ENCODE peak calls at places on chromosomes 5 and 9, in eight cellular contexts. T is activated CD8-positive, alpha-beta memory T cell treated with anti-CD3 and anti-CD28 coated beads for 24 hours; W is NCI-H1436; D is effector memory CD4-positive, alpha-beta T cell; C is CD8-positive, alpha-beta memory T cell; X is Kasumi-1; J is activated T-helper 1 cell treated with Interleukin-2 at 50 U/mL for 16 hours; R is hippocampal formation. P is an unnamed sample.

GRCh38 chr5:157671592-157672330 is 428 bp downstream of the C5orf52 start:
- DNase-seq in T (no peak), W (no peak), D (no peak), C (no peak), X (no peak), J (no peak), R (no peak), P (no peak)

GRCh38 chr5:172801184-172801671 is 30.2 kb upstream of the DUSP1 start:
- DNase-seq in T (no peak), W (no peak), D (no peak), C (no peak), X (no peak), J (no peak), R (no peak), P (no peak)

GRCh38 chr9:34046784-34047379 is 1.8 kb downstream of the UBAP2 start:
- DNase-seq in T (no peak), W (no peak), D (no peak), C (no peak), X (peak; percentile 89), J (no peak), R (no peak), P (peak; percentile 78)

GRCh38 chr5:74538206-74538661 is 102.3 kb downstream of the ENC1 start:
- DNase-seq in T (no peak), W (no peak), D (no peak), C (no peak), X (peak; percentile 62), J (no peak), R (no peak), P (no peak)

GRCh38 chr5:119913425-119913824 is 284.1 kb downstream of the FAM170A start:
- DNase-seq in T (no peak), W (no peak), D (no peak), C (no peak), X (no peak), J (no peak), R (no peak), P (no peak)

GRCh38 chr5:53557386-53557785 is 3.1 kb upstream of the NDUFS4 start:
- DNase-seq in T (no peak), W (no peak), D (no peak), C (no peak), X (no peak), J (no peak), R (no peak), P (no peak)

GRCh38 chr5:127930311-127930710 is 153.3 kb upstream of the SLC12A2 start:
- DNase-seq in T (no peak), W (no peak), D (no peak), C (no peak), X (no peak), J (no peak), R (no peak), P (no peak)

GRCh38 chr5:179617930-179618329 is 5.5 kb downstream of the HNRNPH1 start:
- DNase-seq in T (no peak), W (no peak), D (no peak), C (no peak), X (no peak), J (no peak), R (no peak), P (no peak)

P was measured in KBM-7.